ENCODE peak calls at places on chromosome 19, in four cellular contexts. N is GM03348, R is caudate nucleus, C is C1 segment of cervical spinal cord. Q is an unnamed sample.

GRCh38 chr19:19461671-19462622 is 53.4 kb downstream of the TSSK6 start:
- DNase-seq in N (no peak), R (peak), C (no peak), Q (no peak)

GRCh38 chr19:39362682-39363657 is 20.7 kb downstream of the SAMD4B start:
- DNase-seq in N (peak), R (no peak), C (no peak), Q (no peak)

GRCh38 chr19:39140594-39140993 is 15.0 kb downstream of the PAK4 start:
- DNase-seq in N (no peak), R (no peak), C (no peak), Q (no peak)

GRCh38 chr19:35446194-35446593 is 1.9 kb upstream of the FFAR2 start:
- DNase-seq in N (no peak), R (no peak), C (no peak), Q (no peak)

GRCh38 chr19:35329323-35329722 is 336 bp downstream of the CD22 start:
- DNase-seq in N (no peak), R (no peak), C (no peak), Q (no peak)

GRCh38 chr19:310781-311496 is 19.7 kb upstream of the PLPP2 start:
- DNase-seq in N (no peak), R (no peak), C (no peak), Q (no peak)

GRCh38 chr19:14561832-14562351 is 10.0 kb downstream of the NDUFB7 start:
- DNase-seq in N (no peak), R (peak), C (peak), Q (no peak)

GRCh38 chr19:40604647-40605200 is 3.6 kb downstream of the LTBP4 start:
- DNase-seq in N (no peak), R (no peak), C (no peak), Q (no peak)

GRCh38 chr19:23917856-23918255 is 3.2 kb downstream of the ZNF726 start:
- DNase-seq in N (no peak), R (no peak), C (no peak), Q (no peak)

GRCh38 chr19:730382-730668 is 20.6 kb upstream of the MISP start:
- DNase-seq in N (no peak), R (no peak), C (no peak), Q (no peak)

GRCh38 chr19:40465025-40465780 is at the start of gene BLVRB:
- DNase-seq in N (peak), R (no peak), C (peak), Q (peak)

GRCh38 chr19:34067861-34068271 is 104.4 kb upstream of the LSM14A start:
- DNase-seq in N (peak), R (no peak), C (no peak), Q (no peak)

GRCh38 chr19:40141546-40141945 is 49.7 kb upstream of the MAP3K10 start:
- DNase-seq in N (no peak), R (no peak), C (no peak), Q (no peak)

GRCh38 chr19:33175886-33176669 is 18.1 kb upstream of the LRP3 start:
- DNase-seq in N (peak), R (peak), C (no peak), Q (no peak)

GRCh38 chr19:8208119-8208709 is 956 bp upstream of the CERS4 start:
- DNase-seq in N (peak), R (no peak), C (peak), Q (peak)

GRCh38 chr19:35251456-35251855 is 2.7 kb downstream of the LSR start:
- DNase-seq in N (no peak), R (no peak), C (no peak), Q (no peak)

GRCh38 chr19:44841255-44841654 is 4.8 kb upstream of the NECTIN2 start:
- DNase-seq in N (no peak), R (no peak), C (no peak), Q (no peak)

GRCh38 chr19:50739841-50740426 is 16.8 kb downstream of the CLEC11A start:
- DNase-seq in N (no peak), R (no peak), C (no peak), Q (no peak)

GRCh38 chr19:283395-283794 is 7.8 kb downstream of the PLPP2 start:
- DNase-seq in N (no peak), R (no peak), C (no peak), Q (no peak)

GRCh38 chr19:53942001-53942786 is 20.5 kb upstream of the CACNG8 start:
- DNase-seq in N (no peak), R (no peak), C (no peak), Q (no peak)

GRCh38 chr19:15551183-15552004 is 43.1 kb downstream of the CYP4F22 start:
- DNase-seq in N (peak), R (no peak), C (no peak), Q (no peak)

GRCh38 chr19:49976496-49976895 is 15.5 kb upstream of the SIGLEC11 start:
- DNase-seq in N (no peak), R (no peak), C (no peak), Q (no peak)

GRCh38 chr19:2461751-2462634 is 5.2 kb upstream of the LMNB2 start:
- DNase-seq in N (peak), R (peak), C (no peak), Q (no peak)

GRCh38 chr19:2631213-2631821 is 71.2 kb downstream of the GNG7 start:
- DNase-seq in N (no peak), R (no peak), C (no peak), Q (no peak)

GRCh38 chr19:45782820-45783785 is 813 bp upstream of the DMPK start:
- DNase-seq in N (peak), R (no peak), C (no peak), Q (no peak)

GRCh38 chr19:29841209-29841558 is 29.4 kb downstream of the CCNE1 start:
- DNase-seq in N (peak), R (no peak), C (no peak), Q (no peak)

GRCh38 chr19:31263317-31263716 is 85.9 kb downstream of the TSHZ3 start:
- DNase-seq in N (no peak), R (no peak), C (no peak), Q (no peak)

Q was measured in putamen.